ENCODE peak calls at places on chromosomes 12 and 14, in four cellular contexts. N is Caco-2; L is stimulated activated CD4-positive, alpha-beta T cell treated with anti-CD3 and anti-CD28 coated beads, Interleukin-12 subunit alpha, Interleukin-12 subunit beta, amount 100 ng/mL, for 4 hours; J is thoracic aorta. G is an unnamed sample.

GRCh38 chr12:49069507-49070346 is at the start of gene RHEBL1:
- DNase-seq in J (peak; percentile 95), L (peak; percentile 98), N (peak; percentile 98), G (peak; percentile 99)

GRCh38 chr12:93707836-93708235 is 30.7 kb downstream of the CRADD start:
- DNase-seq in J (no peak), N (no peak), L (no peak), G (no peak)

GRCh38 chr12:117041798-117042170 is 57.4 kb downstream of the TESC start:
- DNase-seq in L (no peak), N (no peak), J (no peak), G (no peak)

GRCh38 chr14:24605435-24606190 is 3.9 kb downstream of the GZMH start:
- DNase-seq in N (no peak), L (peak; percentile 64), J (no peak), G (peak; percentile 4)

GRCh38 chr12:105014603-105015002 is 28.5 kb downstream of the NOPCHAP1 start:
- DNase-seq in J (no peak), N (no peak), L (no peak), G (no peak)

GRCh38 chr12:118307069-118307954 is 65.4 kb downstream of the TAOK3 start:
- DNase-seq in J (no peak), L (peak; percentile 26), N (no peak), G (peak; percentile 85)

GRCh38 chr14:97978336-97978735 is 1181.2 kb downstream of the VRK1 start:
- DNase-seq in N (peak; percentile 55), J (peak; percentile 38), L (peak; percentile 75), G (peak; percentile 27)

GRCh38 chr12:31813305-31813704 is 84.5 kb upstream of the AMN1 start:
- DNase-seq in J (no peak), N (peak; percentile 53), L (no peak), G (no peak)

GRCh38 chr14:67695394-67695949 is at the start of gene RDH11:
- DNase-seq in N (peak; percentile 91), J (peak; percentile 70), L (peak; percentile 72), G (peak; percentile 98)

GRCh38 chr12:11877869-11878780 is 192.6 kb upstream of the BCL2L14 start:
- DNase-seq in L (no peak), N (no peak), J (no peak), G (peak; percentile 77)

GRCh38 chr14:104093366-104094055 is 8.0 kb downstream of the ASPG start:
- DNase-seq in J (no peak), N (no peak), L (no peak), G (peak; percentile 8)

GRCh38 chr14:106841701-106842100 is 1315.3 kb downstream of the TMEM121 start:
- DNase-seq in J (no peak), L (no peak), N (no peak), G (peak; percentile 7)

GRCh38 chr14:91061309-91061887 is 957 bp upstream of the RPS6KA5 start:
- DNase-seq in L (no peak), J (no peak), N (no peak), G (no peak)

GRCh38 chr12:103705927-103706326 is 118.9 kb downstream of the STAB2 start:
- DNase-seq in L (no peak), N (no peak), J (no peak), G (no peak)

GRCh38 chr12:79174656-79175055 is 310.1 kb downstream of the SYT1 start:
- DNase-seq in N (no peak), J (no peak), L (no peak), G (peak; percentile 79)

GRCh38 chr12:120766569-120766965 is 40.9 kb downstream of the ACADS start:
- DNase-seq in J (no peak), N (no peak), L (no peak), G (no peak)

GRCh38 chr14:100285021-100285912 is 21.0 kb downstream of the SLC25A29 start:
- DNase-seq in L (peak; percentile 78), J (no peak), N (peak; percentile 72), G (peak; percentile 82)

GRCh38 chr14:92382677-92383076 is 59.7 kb downstream of the SLC24A4 start:
- DNase-seq in J (no peak), L (no peak), N (no peak), G (peak; percentile 6)

GRCh38 chr12:75862692-75863471 is 168.7 kb downstream of the PHLDA1 start:
- DNase-seq in J (no peak), N (no peak), L (no peak), G (peak; percentile 44)

GRCh38 chr14:21268612-21269251 is 510 bp downstream of the HNRNPC start:
- DNase-seq in J (no peak), N (no peak), L (no peak), G (peak; percentile 82)

GRCh38 chr14:56118611-56119181 is 485 bp downstream of the PELI2 start:
- DNase-seq in N (no peak), J (no peak), L (peak; percentile 24), G (peak; percentile 58)

GRCh38 chr14:104977008-104977680 is 1.0 kb downstream of the AHNAK2 start:
- DNase-seq in L (no peak), J (no peak), N (peak; percentile 31), G (no peak)

GRCh38 chr12:52209321-52209720 is 17.5 kb upstream of the KRT80 start:
- DNase-seq in N (no peak), J (no peak), L (no peak), G (no peak)

GRCh38 chr14:99327050-99327449 is 55.1 kb upstream of the BCL11B start:
- DNase-seq in L (no peak), N (no peak), J (no peak), G (no peak)

GRCh38 chr14:85175556-85175955 is 354.4 kb upstream of the FLRT2 start:
- DNase-seq in J (no peak), L (no peak), N (no peak), G (peak; percentile 57)

GRCh38 chr12:113500662-113501435 is 29.2 kb upstream of the LHX5 start:
- DNase-seq in J (no peak), L (no peak), N (no peak), G (no peak)

GRCh38 chr12:122523280-122523679 is 3.5 kb downstream of the RSRC2 start:
- DNase-seq in N (no peak), L (no peak), J (no peak), G (peak; percentile 68)